ENCODE peak calls at places on chromosomes 7 and 10, in four cellular contexts. R is HFFc6, A is left ventricle myocardium inferior, N is adrenal gland. G is an unnamed sample.

GRCh38 chr7:108016841-108017775 is 14.1 kb upstream of the LAMB1 start:
- DNase-seq in R (peak; percentile 64), A (no peak), N (no peak), G (no peak)

GRCh38 chr10:71319800-71320392 is 837 bp downstream of the SLC29A3 start:
- DNase-seq in N (no peak), A (no peak), R (no peak), G (no peak)

GRCh38 chr7:97342512-97342911 is 225.0 kb downstream of the SDHAF3 start:
- DNase-seq in N (no peak), R (no peak), A (no peak), G (no peak)

GRCh38 chr7:81333536-81333935 is 414.7 kb upstream of the SEMA3C start:
- DNase-seq in A (no peak), R (no peak), N (no peak), G (no peak)

GRCh38 chr7:157526604-157527003 is 189.8 kb downstream of the DNAJB6 start:
- DNase-seq in N (peak; percentile 4), R (no peak), A (no peak), G (no peak)

GRCh38 chr10:59284111-59284975 is 78.0 kb downstream of the FAM13C start:
- DNase-seq in A (no peak), R (no peak), N (no peak), G (no peak)

GRCh38 chr10:79445217-79445707 is at the start of gene ZCCHC24:
- DNase-seq in N (no peak), R (peak; percentile 24), A (peak; percentile 60), G (peak; percentile 28)

GRCh38 chr7:121278120-121279021 is 50.4 kb upstream of the WNT16 start:
- DNase-seq in N (no peak), R (peak; percentile 57), A (no peak), G (no peak)

GRCh38 chr7:105352018-105352612 is 36.6 kb downstream of the SRPK2 start:
- DNase-seq in R (peak; percentile 80), A (peak; percentile 80), N (peak; percentile 31), G (no peak)

GRCh38 chr7:142496545-142496991 is 238.7 kb upstream of the PRSS58 start:
- DNase-seq in N (no peak), R (peak; percentile 30), A (no peak), G (no peak)

GRCh38 chr7:128076831-128077271 is 45.6 kb upstream of the LRRC4 start:
- DNase-seq in A (peak; percentile 60), R (no peak), N (peak; percentile 49), G (no peak)

GRCh38 chr10:129621062-129621461 is 154.0 kb downstream of the MGMT start:
- DNase-seq in N (no peak), A (no peak), R (no peak), G (no peak)

GRCh38 chr10:4825868-4826787 is at the start of gene AKR1E2:
- DNase-seq in N (peak; percentile 88), A (peak; percentile 95), R (peak; percentile 33), G (peak; percentile 46)

GRCh38 chr7:17689361-17689760 is 250.9 kb downstream of the SNX13 start:
- DNase-seq in N (no peak), A (no peak), R (no peak), G (no peak)

GRCh38 chr7:30466266-30466665 is 12.3 kb downstream of the NOD1 start:
- DNase-seq in R (no peak), N (no peak), A (no peak), G (no peak)

GRCh38 chr10:65291276-65291675 is 1634.6 kb upstream of the LRRTM3 start:
- DNase-seq in A (no peak), R (no peak), N (no peak), G (no peak)

GRCh38 chr7:69652947-69653701 is 54.8 kb downstream of the AUTS2 start:
- DNase-seq in A (no peak), R (no peak), N (no peak), G (no peak)

GRCh38 chr10:22550732-22551131 is 163.6 kb downstream of the PIP4K2A start:
- DNase-seq in A (peak; percentile 44), N (peak; percentile 32), R (peak; percentile 28), G (peak; percentile 47)

GRCh38 chr7:4707134-4707651 is 25.1 kb downstream of the FOXK1 start:
- DNase-seq in A (no peak), N (no peak), R (no peak), G (no peak)

GRCh38 chr10:24277277-24277676 is 68.3 kb downstream of the KIAA1217 start:
- DNase-seq in A (no peak), N (no peak), R (no peak), G (no peak)

GRCh38 chr10:47095211-47095610 is 184.0 kb downstream of the PTPN20 start:
- DNase-seq in N (no peak), R (no peak), A (no peak), G (no peak)

GRCh38 chr7:117621075-117621474 is 141.2 kb downstream of the CFTR start:
- DNase-seq in N (no peak), R (no peak), A (no peak), G (no peak)

GRCh38 chr7:18706648-18707047 is 211.1 kb downstream of the HDAC9 start:
- DNase-seq in N (no peak), R (no peak), A (no peak), G (no peak)
- TF ChIP-seq CTCF in N (no peak), R (no peak), A (no peak), G (no peak)

GRCh38 chr7:11341285-11341944 is 367.7 kb downstream of the PHF14 start:
- DNase-seq in R (peak; percentile 18), N (no peak), A (no peak), G (no peak)
- TF ChIP-seq CTCF in R (peak; percentile 56), N (no peak), A (peak; percentile 54), G (peak; percentile 59)

GRCh38 chr7:1020849-1021251 is 23.5 kb upstream of the GPR146 start:
- DNase-seq in R (no peak), N (no peak), A (no peak), G (no peak)
- TF ChIP-seq CTCF in R (peak; percentile 29), N (no peak), A (peak; percentile 47), G (peak; percentile 20)

DNA sequence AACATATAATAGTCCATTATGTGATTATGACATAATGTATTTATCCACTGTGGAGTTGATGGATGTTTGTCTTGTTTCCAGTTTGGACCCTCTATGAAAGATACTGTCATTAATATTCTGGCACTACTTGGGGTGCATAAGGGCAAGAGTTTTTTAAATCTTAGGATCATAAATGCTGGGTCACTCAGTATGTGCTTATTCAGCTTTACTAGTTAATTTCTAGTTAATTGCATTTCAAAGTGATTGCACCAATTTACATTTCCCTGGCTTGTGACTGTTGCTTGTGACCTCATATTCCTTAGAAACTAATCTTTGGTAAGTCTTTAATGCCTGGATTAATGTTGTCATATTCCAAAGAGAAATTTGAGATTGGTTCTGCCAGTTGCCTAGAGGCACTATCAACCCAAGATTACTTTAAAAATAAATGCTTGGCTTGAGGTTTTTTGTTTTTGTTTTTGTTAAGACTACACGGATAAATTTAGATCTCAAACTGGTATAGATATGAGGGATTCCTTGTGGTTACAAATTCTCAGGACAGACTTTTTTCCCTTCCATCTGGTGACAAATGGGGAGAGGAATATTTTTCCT is 103.1 kb downstream of the ANK3 start:
- DNase-seq in N (no peak), A (no peak), R (no peak), G (no peak)
- TF ChIP-seq CTCF in N (no peak), A (no peak), R (no peak), G (no peak)

GRCh38 chr7:100827330-100828226 is at the start of gene EPHB4:
- DNase-seq in A (peak; percentile 84), R (peak; percentile 33), N (peak; percentile 91), G (peak; percentile 82)
- TF ChIP-seq CTCF in A (peak; percentile 39), R (peak; percentile 49), N (peak; percentile 20), G (peak; percentile 57)

DNA sequence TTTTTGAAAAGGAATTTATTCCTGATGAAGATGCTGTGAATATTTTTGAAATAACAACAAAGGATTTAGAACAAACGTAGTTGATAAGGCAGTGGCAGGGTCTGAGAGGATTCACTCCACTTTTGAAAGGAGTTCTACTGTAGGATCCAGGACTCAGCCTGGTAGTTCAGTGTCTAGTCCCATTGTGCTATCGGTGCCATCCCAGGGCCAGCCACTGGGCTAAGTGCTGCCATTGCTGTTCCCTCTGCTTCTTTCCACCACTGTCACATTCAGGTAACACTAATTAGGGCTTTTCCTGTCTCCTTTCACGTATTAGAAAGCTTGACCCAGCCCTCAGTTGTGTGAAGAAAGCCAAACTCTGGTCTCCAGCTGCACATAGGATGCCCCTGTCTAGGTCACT is 177.3 kb downstream of the TEX36 start:
- DNase-seq in R (no peak), A (no peak), N (no peak), G (no peak)
- TF ChIP-seq CTCF in R (no peak), A (no peak), N (no peak), G (no peak)

GRCh38 chr10:111277685-111278084 is 200.9 kb downstream of the ADRA2A start:
- DNase-seq in N (no peak), A (no peak), R (no peak), G (no peak)

GRCh38 chr10:111281516-111281915 is 204.7 kb downstream of the ADRA2A start:
- DNase-seq in R (no peak), A (no peak), N (no peak), G (no peak)
- TF ChIP-seq CTCF in R (peak; percentile 37), A (peak; percentile 46), N (no peak), G (peak; percentile 55)

G was measured in neural crest cell.